ENCODE peak calls at places on chromosomes 3 and 15, in ten cellular contexts. R, C, H, Z, S, M, F, V, B and Y are unnamed samples.

GRCh38 chr15:66040211-66040892 is 171.1 kb downstream of the RAB11A start:
- DNase-seq in R (no peak), C (no peak), H (no peak), Z (no peak), S (no peak), M (no peak), F (no peak), V (no peak), B (no peak), Y (no peak)

GRCh38 chr3:73580343-73580742 is 44.4 kb downstream of the PDZRN3 start:
- DNase-seq in R (no peak), C (peak; percentile 71), H (no peak), Z (no peak), S (no peak), M (peak; percentile 95), F (peak; percentile 96), V (no peak), B (no peak), Y (no peak)

GRCh38 chr3:81643721-81644120 is 117.7 kb downstream of the GBE1 start:
- DNase-seq in R (no peak), C (peak; percentile 67), H (peak; percentile 45), Z (no peak), S (no peak), M (peak; percentile 50), F (peak; percentile 41), V (peak; percentile 41), B (no peak), Y (no peak)

GRCh38 chr15:52143862-52144261 is 31.3 kb upstream of the BCL2L10 start:
- DNase-seq in R (no peak), C (peak; percentile 94), H (no peak), Z (no peak), S (no peak), M (peak; percentile 41), F (peak; percentile 62), V (no peak), B (no peak), Y (no peak)

GRCh38 chr15:72856549-72857040 is 73.0 kb upstream of the ADPGK start:
- DNase-seq in R (no peak), C (no peak), H (no peak), Z (no peak), S (no peak), M (no peak), F (no peak), V (no peak), B (no peak), Y (no peak)

GRCh38 chr3:99658274-99658673 is 19.9 kb downstream of the COL8A1 start:
- DNase-seq in R (no peak), C (no peak), H (no peak), Z (no peak), S (no peak), M (no peak), F (no peak), V (no peak), B (no peak), Y (no peak)

GRCh38 chr15:71601038-71601869 is 209.1 kb upstream of the NR2E3 start:
- DNase-seq in R (no peak), C (no peak), H (no peak), Z (no peak), S (no peak), M (peak; percentile 18), F (no peak), V (no peak), B (no peak), Y (no peak)

GRCh38 chr3:122190525-122190924 is 7.1 kb downstream of the CASR start:
- DNase-seq in R (no peak), C (no peak), H (no peak), Z (no peak), S (no peak), M (no peak), F (no peak), V (no peak), B (no peak), Y (no peak)

GRCh38 chr15:67180035-67180434 is 74.4 kb downstream of the AAGAB start:
- DNase-seq in R (no peak), C (no peak), H (no peak), Z (no peak), S (no peak), M (no peak), F (no peak), V (no peak), B (no peak), Y (peak; percentile 70)

GRCh38 chr15:40471105-40471777 is 457 bp downstream of the CHST14 start:
- DNase-seq in R (peak; percentile 23), C (no peak), H (peak; percentile 62), Z (no peak), S (peak; percentile 84), M (peak; percentile 10), F (no peak), V (peak; percentile 41), B (no peak), Y (peak; percentile 76)

GRCh38 chr15:100337422-100338044 is 4.2 kb downstream of the ADAMTS17 start:
- DNase-seq in R (no peak), C (no peak), H (no peak), Z (no peak), S (no peak), M (no peak), F (no peak), V (no peak), B (no peak), Y (no peak)

GRCh38 chr15:100338247-100338646 is 3.5 kb downstream of the ADAMTS17 start:
- DNase-seq in R (no peak), C (no peak), H (no peak), Z (no peak), S (no peak), M (no peak), F (no peak), V (no peak), B (no peak), Y (no peak)

GRCh38 chr15:100339999-100340398 is 1.8 kb downstream of the ADAMTS17 start:
- DNase-seq in R (no peak), C (no peak), H (no peak), Z (no peak), S (no peak), M (no peak), F (no peak), V (no peak), B (no peak), Y (no peak)

GRCh38 chr15:100340721-100341661 is 784 bp downstream of the ADAMTS17 start:
- DNase-seq in R (peak; percentile 38), C (no peak), H (no peak), Z (no peak), S (peak; percentile 83), M (no peak), F (no peak), V (no peak), B (no peak), Y (peak; percentile 54)

DNA sequence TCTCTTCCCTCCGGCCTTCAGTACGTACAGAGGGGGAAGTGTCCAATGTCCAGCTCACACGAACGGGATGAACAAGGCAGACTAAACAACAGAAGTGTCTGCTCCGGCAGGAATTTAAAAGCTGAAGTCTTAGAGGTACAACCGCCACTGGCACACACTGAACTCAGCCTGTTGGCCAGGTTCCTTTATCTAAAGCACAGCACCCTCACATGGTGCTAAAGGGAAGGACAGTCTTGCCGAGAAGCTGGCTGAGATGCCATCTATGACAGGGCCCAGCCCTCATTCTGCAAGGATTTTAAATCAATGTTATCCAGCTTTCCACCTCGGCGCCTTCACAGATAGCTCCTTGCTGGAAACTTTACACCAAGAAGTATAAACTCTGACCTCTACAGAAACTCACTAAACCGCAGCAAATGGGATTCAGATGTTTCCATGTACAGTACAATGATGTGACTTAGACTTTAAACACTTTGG is 2.8 kb downstream of the ADAMTS17 start:
- DNase-seq in R (peak; percentile 76), C (peak; percentile 77), H (peak; percentile 85), Z (peak; percentile 79), S (no peak), M (peak; percentile 48), F (peak; percentile 59), V (peak; percentile 24), B (peak; percentile 79), Y (peak; percentile 65)
- H3K4me3 ChIP-seq in R (no peak overlapping the region), C (no peak overlapping the region), H (no peak overlapping the region), Z (no peak overlapping the region), S (no peak overlapping the region), M (no peak overlapping the region), F (no peak overlapping the region), V (no peak overlapping the region), B (no peak overlapping the region), Y (no peak overlapping the region)

GRCh38 chr3:98003306-98003969 is 31.2 kb upstream of the RIOX2 start:
- DNase-seq in R (no peak), C (no peak), H (no peak), Z (no peak), S (no peak), M (no peak), F (no peak), V (no peak), B (peak; percentile 17), Y (no peak)
- H3K4me3 ChIP-seq in R (no peak overlapping the region), C (no peak overlapping the region), H (no peak overlapping the region), Z (no peak overlapping the region), S (no peak overlapping the region), M (no peak overlapping the region), F (no peak overlapping the region), V (no peak overlapping the region), B (no peak overlapping the region), Y (no peak overlapping the region)

DNA sequence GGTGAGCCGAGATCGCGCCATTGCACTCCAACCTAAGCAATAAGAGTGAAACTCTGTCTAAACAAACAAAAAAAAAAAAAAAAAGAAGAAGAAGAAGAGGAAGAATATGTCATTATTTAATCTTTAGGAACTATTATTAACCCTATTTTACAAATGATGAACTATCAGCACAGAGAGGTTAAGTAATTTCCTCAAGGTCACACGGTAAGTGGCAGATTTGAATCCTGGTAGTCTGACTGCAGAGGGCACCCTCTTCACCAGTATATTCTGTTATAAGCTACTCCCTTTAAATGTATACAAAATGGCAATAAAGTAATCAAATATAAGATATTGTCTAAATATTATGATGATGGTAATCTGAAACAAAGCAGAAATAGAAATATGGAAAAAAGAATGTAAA is 77.4 kb upstream of the HERC1 start:
- DNase-seq in R (no peak), C (no peak), H (no peak), Z (no peak), S (no peak), M (no peak), F (no peak), V (no peak), B (no peak), Y (no peak)
- H3K4me3 ChIP-seq in R (no peak overlapping the region), C (no peak overlapping the region), H (no peak overlapping the region), Z (no peak overlapping the region), S (no peak overlapping the region), M (no peak overlapping the region), F (no peak overlapping the region), V (no peak overlapping the region), B (no peak overlapping the region), Y (no peak overlapping the region)

DNA sequence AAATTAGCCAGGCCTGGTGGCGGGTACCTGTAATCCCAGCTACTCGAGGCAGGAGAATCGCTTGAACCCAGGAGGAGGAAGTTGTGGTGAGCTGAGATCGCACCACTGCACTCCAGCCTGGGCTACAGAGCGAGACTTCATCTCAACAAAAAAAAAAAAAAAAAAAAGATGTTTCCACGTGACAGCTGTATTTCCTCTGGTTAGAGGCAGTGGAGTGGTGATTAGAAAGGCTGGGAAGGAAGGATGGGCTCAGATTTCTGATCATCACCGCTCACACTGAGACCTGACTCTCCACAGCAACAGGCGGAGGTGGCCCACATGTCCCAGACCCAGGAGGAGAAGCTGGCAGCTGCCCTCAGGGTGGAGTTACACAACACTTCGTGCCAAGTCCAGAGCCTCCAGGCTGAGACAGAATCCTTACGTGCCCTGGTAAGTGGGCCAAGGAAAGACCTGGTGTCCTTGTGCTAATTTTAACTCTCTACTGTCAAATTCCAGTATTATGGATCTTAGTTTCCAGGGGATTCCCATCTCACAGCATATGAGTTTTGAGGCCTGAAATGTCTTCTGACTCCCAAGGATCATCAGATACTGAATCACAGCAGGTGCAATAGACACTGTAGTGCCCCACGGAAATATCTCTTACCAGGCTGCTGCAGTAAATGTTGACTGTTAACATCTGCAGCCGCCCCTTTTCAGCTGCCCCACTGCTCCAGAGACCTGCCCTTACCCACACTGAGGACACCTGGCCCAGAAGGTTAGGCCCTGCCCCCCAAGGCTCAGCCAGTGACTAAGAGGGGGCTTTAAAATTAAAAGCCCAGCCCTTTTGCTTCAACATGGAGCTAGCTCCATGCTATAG is 66.9 kb downstream of the BFSP2 start:
- DNase-seq in R (no peak), C (no peak), H (no peak), Z (no peak), S (no peak), M (no peak), F (no peak), V (no peak), B (peak; percentile 62), Y (peak; percentile 23)
- H3K4me3 ChIP-seq in R (no peak overlapping the region), C (no peak overlapping the region), H (no peak overlapping the region), Z (no peak overlapping the region), S (no peak overlapping the region), M (no peak overlapping the region), F (no peak overlapping the region), V (no peak overlapping the region), B (no peak overlapping the region), Y (no peak overlapping the region)